ENCODE peak calls at places on chromosomes 3 and 15, in eight cellular contexts. Y is mesothelial cell of epicardium, T is heart left ventricle, B is psoas muscle, V is stomach, D is epithelial cell of esophagus, H is neural crest cell, P is kidney epithelial cell. N is an unnamed sample.

GRCh38 chr3:152910211-152910610 is 75.3 kb downstream of the P2RY1 start:
- DNase-seq in T (no peak), V (no peak), D (peak), P (no peak), H (no peak), B (no peak), Y (no peak), N (no peak)

GRCh38 chr15:57460208-57460816 is 84.0 kb downstream of the CGNL1 start:
- DNase-seq in B (no peak), V (no peak), H (no peak), Y (no peak), P (no peak), T (no peak), D (no peak), N (no peak)

GRCh38 chr3:14496351-14496750 is 43.8 kb downstream of the GRIP2 start:
- DNase-seq in B (peak), T (no peak), P (no peak), D (no peak), Y (no peak), V (no peak), H (no peak), N (no peak)

GRCh38 chr15:89657691-89658200 is 2.5 kb upstream of the KIF7 start:
- DNase-seq in B (no peak), Y (no peak), V (no peak), D (no peak), H (no peak), P (no peak), T (no peak), N (no peak)

GRCh38 chr15:48332642-48333034 is 1.4 kb downstream of the DUT start:
- DNase-seq in H (no peak), D (no peak), T (no peak), P (no peak), Y (no peak), V (no peak), B (no peak), N (no peak)

GRCh38 chr3:24683511-24684384 is 189.1 kb upstream of the THRB start:
- DNase-seq in Y (no peak), T (no peak), B (no peak), H (no peak), D (peak), V (no peak), P (peak), N (no peak)

GRCh38 chr3:184140436-184140835 is 5.3 kb downstream of the EIF2B5 start:
- DNase-seq in D (no peak), B (no peak), T (no peak), P (no peak), V (no peak), Y (no peak), H (no peak), N (no peak)

GRCh38 chr15:92914768-92915221 is 14.7 kb downstream of the CHD2 start:
- DNase-seq in D (peak), H (no peak), T (no peak), Y (no peak), V (no peak), B (no peak), P (no peak), N (no peak)

GRCh38 chr3:193240850-193241706 is at the start of gene PLAAT1:
- DNase-seq in V (peak), Y (peak), D (peak), B (peak), H (peak), P (peak), T (peak), N (peak)

GRCh38 chr15:91142097-91142744 is 42.2 kb downstream of the SV2B start:
- DNase-seq in D (peak), Y (no peak), T (no peak), P (no peak), V (no peak), B (no peak), H (no peak), N (peak)

GRCh38 chr15:58306591-58307312 is 125.0 kb upstream of the LIPC start:
- DNase-seq in D (no peak), V (no peak), Y (no peak), P (no peak), B (no peak), H (no peak), T (no peak), N (no peak)

GRCh38 chr3:41328916-41329315 is 129.6 kb downstream of the CTNNB1 start:
- DNase-seq in P (no peak), V (no peak), T (no peak), D (no peak), Y (no peak), H (no peak), B (no peak), N (no peak)

GRCh38 chr15:89356634-89357298 is 22.1 kb upstream of the POLG start:
- DNase-seq in T (no peak), D (peak), P (no peak), V (no peak), H (no peak), B (no peak), Y (no peak), N (no peak)

GRCh38 chr15:52137432-52138357 is 25.1 kb upstream of the BCL2L10 start:
- DNase-seq in T (no peak), B (no peak), D (no peak), Y (no peak), V (peak), P (no peak), H (no peak), N (no peak)

GRCh38 chr15:89197503-89197971 is 23.8 kb downstream of the RLBP1 start:
- DNase-seq in H (peak), D (peak), Y (no peak), V (no peak), T (no peak), P (no peak), B (no peak), N (no peak)

GRCh38 chr15:40470423-40471104 is at the start of gene CHST14:
- DNase-seq in B (peak), D (no peak), T (peak), P (no peak), H (peak), V (peak), Y (peak), N (peak)

GRCh38 chr3:41258239-41258800 is 59.0 kb downstream of the CTNNB1 start:
- DNase-seq in T (no peak), B (no peak), V (no peak), H (no peak), D (no peak), Y (no peak), P (no peak), N (no peak)

GRCh38 chr15:48330045-48330840 is 986 bp upstream of the DUT start:
- DNase-seq in T (no peak), H (no peak), V (no peak), Y (no peak), B (no peak), P (no peak), D (peak), N (no peak)

GRCh38 chr3:69740103-69741021 is 1.1 kb downstream of the MITF start:
- DNase-seq in B (no peak), T (peak), H (no peak), P (no peak), V (peak), D (peak), Y (no peak), N (peak)

GRCh38 chr3:15453501-15453900 is 26.1 kb downstream of the EAF1 start:
- DNase-seq in B (no peak), Y (no peak), P (no peak), D (no peak), H (no peak), T (no peak), V (no peak), N (no peak)

GRCh38 chr15:25724899-25725298 is 138.2 kb downstream of the ATP10A start:
- DNase-seq in D (no peak), P (no peak), T (no peak), B (no peak), V (peak), Y (no peak), H (no peak), N (no peak)

GRCh38 chr15:65695073-65695472 is 73.3 kb downstream of the SLC24A1 start:
- DNase-seq in P (no peak), T (no peak), Y (no peak), H (no peak), B (no peak), D (no peak), V (no peak), N (no peak)

GRCh38 chr3:141261472-141262171 is 30.0 kb downstream of the PXYLP1 start:
- DNase-seq in P (no peak), H (no peak), T (no peak), D (no peak), B (no peak), Y (no peak), V (no peak), N (no peak)

GRCh38 chr3:123489400-123490004 is 40.6 kb upstream of the ADCY5 start:
- DNase-seq in P (peak), Y (peak), B (peak), V (peak), T (peak), D (peak), H (peak), N (peak)

GRCh38 chr3:134364061-134364935 is 9.9 kb downstream of the AMOTL2 start:
- DNase-seq in T (peak), H (peak), Y (peak), B (peak), V (peak), P (peak), D (peak), N (no peak)

GRCh38 chr3:114499986-114500385 is 206.2 kb downstream of the TIGIT start:
- DNase-seq in P (no peak), Y (no peak), B (no peak), V (no peak), D (no peak), T (no peak), H (no peak), N (no peak)

GRCh38 chr3:184801241-184801640 is 10.7 kb upstream of the VPS8 start:
- DNase-seq in T (no peak), P (no peak), H (no peak), Y (no peak), V (no peak), D (no peak), B (no peak), N (no peak)

GRCh38 chr3:114794894-114795630 is 352.0 kb downstream of the ZBTB20 start:
- DNase-seq in V (no peak), B (no peak), Y (no peak), D (no peak), T (no peak), P (no peak), H (no peak), N (no peak)

GRCh38 chr15:90232941-90233700 is 620 bp downstream of the CIB1 start:
- DNase-seq in T (peak), P (no peak), V (peak), Y (no peak), D (peak), H (peak), B (peak), N (peak)

GRCh38 chr3:171383206-171384018 is 76.8 kb downstream of the TNIK start:
- DNase-seq in P (no peak), V (no peak), D (no peak), T (no peak), H (peak), B (no peak), Y (no peak), N (no peak)

GRCh38 chr3:43691120-43692002 is 623 bp downstream of the ABHD5 start:
- DNase-seq in H (peak), T (peak), D (peak), P (no peak), B (peak), V (peak), Y (peak), N (no peak)

GRCh38 chr3:64902991-64903390 is 215.2 kb upstream of the ADAMTS9 start:
- DNase-seq in V (no peak), Y (no peak), D (no peak), H (no peak), B (no peak), T (no peak), P (no peak), N (no peak)

GRCh38 chr15:66617137-66618090 is 51.6 kb upstream of the LCTL start:
- DNase-seq in T (peak), B (peak), P (peak), Y (no peak), D (peak), V (peak), H (no peak), N (no peak)

GRCh38 chr3:183098538-183099025 is 714 bp downstream of the MCCC1 start:
- DNase-seq in D (peak), P (no peak), H (no peak), B (no peak), V (no peak), T (no peak), Y (no peak), N (peak)

GRCh38 chr3:183100376-183100775 is 1.1 kb upstream of the MCCC1 start:
- DNase-seq in H (no peak), Y (no peak), D (no peak), B (no peak), T (no peak), P (no peak), V (no peak), N (no peak)

GRCh38 chr3:183099838-183100204 is 525 bp upstream of the MCCC1 start:
- DNase-seq in H (no peak), D (no peak), T (no peak), B (no peak), Y (no peak), P (no peak), V (no peak), N (no peak)

GRCh38 chr3:183094711-183095110 is 4.6 kb downstream of the MCCC1 start:
- DNase-seq in V (no peak), B (no peak), D (peak), P (peak), Y (no peak), H (no peak), T (no peak), N (no peak)

GRCh38 chr3:183099026-183099837 is at the start of gene MCCC1:
- DNase-seq in Y (peak), H (peak), V (peak), B (peak), T (peak), D (peak), P (peak), N (peak)
- TF ChIP-seq CTCF in Y (no peak), H (no peak), V (no peak), B (no peak), T (no peak), D (no peak), P (no peak), N (no peak)

GRCh38 chr15:76903251-76903681 is 1.9 kb downstream of the SCAPER start:
- DNase-seq in P (no peak), T (no peak), V (no peak), Y (no peak), H (no peak), D (peak), B (no peak), N (peak)
- TF ChIP-seq CTCF in P (peak), T (no peak), V (no peak), Y (no peak), H (peak), D (peak), B (peak), N (peak)

GRCh38 chr3:155078959-155079794 is 942 bp upstream of the MME start:
- DNase-seq in B (no peak), P (no peak), H (no peak), V (no peak), Y (no peak), D (no peak), T (no peak), N (peak)
- TF ChIP-seq CTCF in B (no peak), P (no peak), H (peak), V (no peak), Y (no peak), D (no peak), T (no peak), N (no peak)

GRCh38 chr15:63968700-63969099 is 77.6 kb downstream of the DAPK2 start:
- DNase-seq in Y (no peak), D (no peak), P (no peak), V (no peak), T (no peak), H (no peak), B (no peak), N (no peak)
- TF ChIP-seq CTCF in Y (no peak), D (no peak), P (no peak), V (no peak), T (no peak), H (no peak), B (no peak), N (no peak)

GRCh38 chr15:31391687-31392671 is 65.3 kb downstream of the KLF13 start:
- DNase-seq in H (peak), Y (no peak), V (peak), D (peak), P (peak), B (peak), T (peak), N (peak)
- TF ChIP-seq CTCF in H (no peak), Y (no peak), V (no peak), D (no peak), P (no peak), B (no peak), T (no peak), N (peak)

GRCh38 chr3:187713504-187713903 is 11.1 kb upstream of the RTP2 start:
- DNase-seq in Y (no peak), V (no peak), D (peak), T (no peak), B (no peak), P (no peak), H (no peak), N (no peak)

GRCh38 chr3:187706966-187707365 is 4.6 kb upstream of the RTP2 start:
- DNase-seq in D (no peak), V (no peak), H (no peak), B (no peak), P (no peak), Y (no peak), T (no peak), N (no peak)

GRCh38 chr3:187708696-187709095 is 6.3 kb upstream of the RTP2 start:
- DNase-seq in Y (no peak), V (no peak), P (no peak), D (no peak), H (no peak), T (no peak), B (no peak), N (no peak)

GRCh38 chr3:187705164-187705563 is 2.8 kb upstream of the RTP2 start:
- DNase-seq in Y (no peak), P (no peak), H (no peak), T (no peak), B (no peak), D (peak), V (no peak), N (no peak)

GRCh38 chr3:187709155-187709554 is 6.8 kb upstream of the RTP2 start:
- DNase-seq in T (no peak), Y (no peak), D (no peak), V (no peak), B (no peak), H (no peak), P (no peak), N (no peak)
- TF ChIP-seq CTCF in T (no peak), Y (no peak), D (no peak), V (no peak), B (no peak), H (no peak), P (peak), N (no peak)

GRCh38 chr3:143700431-143700975 is 147.8 kb downstream of the SLC9A9 start:
- DNase-seq in P (no peak), D (peak), B (no peak), V (no peak), Y (no peak), H (no peak), T (no peak), N (no peak)
- TF ChIP-seq CTCF in P (no peak), D (no peak), B (no peak), V (no peak), Y (no peak), H (no peak), T (no peak), N (no peak)

GRCh38 chr3:13479582-13480339 is at the start of gene HDAC11:
- DNase-seq in D (peak), T (peak), Y (peak), V (peak), P (peak), H (peak), B (peak), N (peak)
- TF ChIP-seq CTCF in D (peak), T (peak), Y (no peak), V (peak), P (peak), H (peak), B (peak), N (peak)